ENCODE peak calls at places on chromosomes 12 and 14, in five cellular contexts. B, H, W, T and I are unnamed samples.

GRCh38 chr14:32681598-32681997 is 257.1 kb upstream of the NPAS3 start:
- DNase-seq in H (no peak), W (no peak), T (no peak), B (no peak), I (no peak)

GRCh38 chr12:65464930-65465329 is 186.4 kb downstream of the MSRB3 start:
- DNase-seq in B (peak; percentile 90), W (no peak), H (no peak), T (no peak), I (no peak)

GRCh38 chr12:109952160-109952858 is 43.9 kb downstream of the GIT2 start:
- DNase-seq in H (no peak), T (no peak), W (no peak), B (no peak), I (no peak)

GRCh38 chr12:46959484-46959883 is 119.9 kb upstream of the PCED1B start:
- DNase-seq in W (no peak), H (no peak), T (peak; percentile 26), B (peak; percentile 32), I (no peak)

GRCh38 chr12:23169012-23170003 is 544.3 kb downstream of the ETNK1 start:
- DNase-seq in B (no peak), W (no peak), H (no peak), T (no peak), I (no peak)

GRCh38 chr14:41062826-41063225 is 543.9 kb upstream of the LRFN5 start:
- DNase-seq in W (no peak), H (no peak), B (no peak), T (no peak), I (no peak)

GRCh38 chr12:30533518-30533917 is 162.2 kb downstream of the IPO8 start:
- DNase-seq in W (no peak), T (no peak), H (no peak), B (no peak), I (no peak)

GRCh38 chr14:53354331-53354730 is 201.2 kb upstream of the DDHD1 start:
- DNase-seq in T (no peak), W (no peak), B (no peak), H (no peak), I (no peak)

GRCh38 chr12:2844786-2845185 is 10.0 kb upstream of the NRIP2 start:
- DNase-seq in B (no peak), T (no peak), H (no peak), W (no peak), I (no peak)

GRCh38 chr14:50533314-50533705 is 941 bp upstream of the MAP4K5 start:
- DNase-seq in W (no peak), T (peak; percentile 40), B (no peak), H (no peak), I (no peak)

GRCh38 chr12:76455582-76456345 is 103.8 kb downstream of the OSBPL8 start:
- DNase-seq in W (peak; percentile 60), H (no peak), B (peak; percentile 79), T (peak; percentile 28), I (no peak)

GRCh38 chr12:123149828-123150272 is 1.0 kb downstream of the PITPNM2 start:
- DNase-seq in T (no peak), B (no peak), H (peak; percentile 32), W (peak; percentile 9), I (no peak)

GRCh38 chr12:52690351-52691075 is 10.3 kb upstream of the KRT1 start:
- DNase-seq in W (no peak), T (no peak), B (no peak), H (no peak), I (no peak)

GRCh38 chr12:52693261-52693660 is 10.1 kb downstream of the KRT77 start:
- DNase-seq in W (no peak), H (no peak), T (no peak), B (no peak), I (no peak)

GRCh38 chr12:52691765-52692150 is 11.6 kb upstream of the KRT1 start:
- DNase-seq in B (no peak), W (no peak), T (no peak), H (no peak), I (no peak)

GRCh38 chr12:52691076-52691764 is 11.0 kb upstream of the KRT1 start:
- DNase-seq in H (no peak), B (no peak), T (no peak), W (peak; percentile 47), I (no peak)

GRCh38 chr12:52692253-52692652 is 11.1 kb downstream of the KRT77 start:
- DNase-seq in B (no peak), T (no peak), H (no peak), W (peak; percentile 52), I (no peak)
- TF ChIP-seq CTCF in B (peak; percentile 18), T (no peak), H (no peak), W (peak; percentile 13), I (no peak)

GRCh38 chr14:65356327-65356836 is 56.1 kb upstream of the FUT8 start:
- DNase-seq in T (no peak), B (peak; percentile 53), H (no peak), W (no peak), I (no peak)

GRCh38 chr14:65357091-65357490 is 55.4 kb upstream of the FUT8 start:
- DNase-seq in B (no peak), H (no peak), W (no peak), T (no peak), I (no peak)

GRCh38 chr14:65361920-65362319 is 50.6 kb upstream of the FUT8 start:
- DNase-seq in T (no peak), B (peak; percentile 73), H (no peak), W (peak; percentile 11), I (no peak)

GRCh38 chr14:65360144-65360784 is 52.3 kb upstream of the FUT8 start:
- DNase-seq in W (no peak), H (no peak), B (no peak), T (no peak), I (no peak)

GRCh38 chr14:65359503-65359902 is 53.0 kb upstream of the FUT8 start:
- DNase-seq in B (no peak), H (no peak), W (no peak), T (no peak), I (no peak)
- TF ChIP-seq CTCF in B (peak; percentile 6), H (no peak), W (peak; percentile 22), T (no peak), I (no peak)

GRCh38 chr12:53733051-53733812 is 6.0 kb upstream of the CALCOCO1 start:
- DNase-seq in W (no peak), T (no peak), H (no peak), B (no peak), I (no peak)
- TF ChIP-seq CTCF in W (no peak), T (no peak), H (no peak), B (no peak), I (no peak)

DNA sequence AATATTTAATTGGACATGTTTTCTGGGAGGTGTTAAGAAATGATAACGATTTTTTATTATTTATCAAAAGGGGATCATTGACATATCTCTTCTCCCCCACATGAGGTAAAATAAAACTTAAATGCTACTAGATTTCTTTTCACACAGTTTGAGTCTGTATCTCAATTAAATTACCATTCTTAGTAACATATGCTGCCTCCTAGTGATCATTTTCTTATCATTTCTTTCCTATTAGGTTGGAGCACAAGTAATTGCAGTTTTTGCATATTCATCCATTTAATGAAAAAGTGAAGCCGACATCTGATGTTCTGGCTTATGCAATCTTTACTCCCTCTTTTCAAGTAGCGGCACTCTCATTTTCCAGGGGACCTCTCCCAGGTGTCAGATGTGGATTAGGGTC is 24.9 kb downstream of the PUS7L start:
- DNase-seq in B (no peak), T (no peak), W (no peak), H (no peak), I (no peak)
- TF ChIP-seq CTCF in B (peak; percentile 8), T (no peak), W (peak; percentile 1), H (no peak), I (no peak)

GRCh38 chr14:35404496-35405303 is at the start of gene NFKBIA:
- DNase-seq in W (peak; percentile 89), H (peak; percentile 93), B (no peak), T (peak; percentile 62), I (peak; percentile 94)
- TF ChIP-seq CTCF in W (peak; percentile 34), H (no peak), B (peak; percentile 43), T (no peak), I (no peak)